ENCODE peak calls at places on chromosomes 13 and 19, in four cellular contexts. P, D, H and L are unnamed samples.

GRCh38 chr19:16118489-16119033 is 6.9 kb downstream of the RAB8A start:
- DNase-seq in D (no peak), P (no peak), H (peak; percentile 97), L (no peak)

GRCh38 chr19:35083678-35084077 is 31.9 kb upstream of the FXYD3 start:
- DNase-seq in D (no peak), P (no peak), H (no peak), L (no peak)

GRCh38 chr13:64579331-64579730 is 2650.8 kb downstream of the PCDH9 start:
- DNase-seq in P (no peak), H (no peak), D (no peak), L (no peak)

GRCh38 chr19:50432658-50433057 is at the start of gene MYBPC2:
- DNase-seq in D (no peak), P (no peak), H (no peak), L (no peak)

GRCh38 chr13:110973007-110973700 is 58.3 kb upstream of the ANKRD10 start:
- DNase-seq in D (no peak), P (no peak), H (no peak), L (no peak)

GRCh38 chr19:21482863-21483276 is 22.5 kb upstream of the ZNF429 start:
- DNase-seq in D (peak; percentile 29), H (no peak), P (peak; percentile 72), L (peak; percentile 6)

GRCh38 chr13:99959538-99960230 is 11.9 kb downstream of the ZIC5 start:
- DNase-seq in P (peak; percentile 43), D (no peak), H (no peak), L (no peak)

GRCh38 chr13:42740753-42741152 is 40.6 kb upstream of the FAM216B start:
- DNase-seq in H (no peak), P (no peak), D (no peak), L (no peak)

GRCh38 chr19:48619692-48620565 is 623 bp downstream of the SPHK2 start:
- DNase-seq in D (no peak), P (no peak), H (no peak), L (no peak)

GRCh38 chr19:54492568-54492967 is 10.1 kb upstream of the LAIR2 start:
- DNase-seq in P (no peak), H (no peak), D (no peak), L (no peak)

GRCh38 chr19:5827891-5828660 is 11.4 kb downstream of the FUT6 start:
- DNase-seq in D (peak; percentile 99), H (peak; percentile 38), P (peak; percentile 93), L (peak; percentile 89)

GRCh38 chr13:110715395-110716234 is 2.1 kb downstream of the ING1 start:
- DNase-seq in D (peak; percentile 91), H (peak; percentile 99), P (peak; percentile 97), L (peak; percentile 99)

GRCh38 chr19:17680235-17680722 is 7.9 kb downstream of the UNC13A start:
- DNase-seq in D (peak; percentile 87), H (peak; percentile 27), P (peak; percentile 47), L (no peak)

GRCh38 chr19:13859361-13859880 is 17.5 kb upstream of the NANOS3 start:
- DNase-seq in P (no peak), D (peak; percentile 46), H (no peak), L (no peak)

GRCh38 chr19:31350033-31350692 is 927 bp upstream of the TSHZ3 start:
- DNase-seq in P (no peak), H (no peak), D (no peak), L (no peak)

GRCh38 chr13:112870062-112870352 is 99.0 kb upstream of the MCF2L start:
- DNase-seq in P (no peak), H (no peak), D (no peak), L (no peak)

GRCh38 chr13:72141845-72142470 is 275.0 kb upstream of the DACH1 start:
- DNase-seq in H (no peak), P (no peak), D (no peak), L (no peak)

GRCh38 chr13:93476175-93476574 is 249.6 kb downstream of the GPC6 start:
- DNase-seq in D (no peak), H (no peak), P (no peak), L (peak; percentile 11)

GRCh38 chr19:7692417-7693088 is 9.4 kb downstream of the FCER2 start:
- DNase-seq in H (no peak), P (no peak), D (no peak), L (no peak)

GRCh38 chr19:44741258-44741731 is 7.2 kb upstream of the BCL3 start:
- DNase-seq in H (no peak), D (no peak), P (no peak), L (no peak)

GRCh38 chr13:20441879-20442278 is 83.8 kb downstream of the CRYL1 start:
- DNase-seq in H (no peak), D (no peak), P (no peak), L (no peak)

GRCh38 chr19:7994923-7995682 is 10.3 kb downstream of the ELAVL1 start:
- DNase-seq in D (no peak), H (no peak), P (no peak), L (no peak)

GRCh38 chr19:45451181-45451849 is 16.5 kb upstream of the FOSB start:
- DNase-seq in H (no peak), D (no peak), P (no peak), L (no peak)

GRCh38 chr13:112545866-112546265 is 42.1 kb downstream of the TUBGCP3 start:
- DNase-seq in P (no peak), D (no peak), H (no peak), L (no peak)

GRCh38 chr19:46489445-46490272 is 6.0 kb downstream of the PNMA8B start:
- DNase-seq in D (peak; percentile 51), H (no peak), P (peak; percentile 55), L (no peak)
- TF ChIP-seq CBFB in D (no peak), H (no peak), P (no peak), L (no peak)

DNA sequence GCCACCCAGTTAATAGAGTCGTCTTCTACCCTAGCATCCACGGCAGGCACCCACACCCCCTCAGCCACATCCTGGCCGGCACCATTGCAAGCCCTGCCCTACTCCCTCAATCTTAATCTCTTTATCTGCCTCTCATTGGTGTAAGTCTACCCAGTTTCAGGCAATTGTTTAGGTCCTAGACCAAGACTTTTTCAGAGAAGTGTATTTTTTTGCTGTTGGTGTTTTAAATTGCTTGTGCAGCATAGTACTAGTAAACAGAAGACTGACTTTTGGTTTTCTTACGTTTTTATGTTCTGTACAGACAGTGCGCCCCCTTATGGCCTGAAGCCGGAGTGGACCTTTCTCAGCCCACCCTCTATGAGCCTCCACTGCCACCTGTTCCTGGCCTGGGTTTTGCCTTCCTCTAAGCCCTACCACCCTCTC is 2.3 kb upstream of the LCP1 start:
- DNase-seq in P (peak; percentile 72), D (peak; percentile 56), H (no peak), L (peak; percentile 28)
- TF ChIP-seq CBFB in P (no peak), D (no peak), H (no peak), L (no peak)

GRCh38 chr19:10805758-10806247 is 30.2 kb downstream of the TMED1 start:
- DNase-seq in H (no peak), P (no peak), D (no peak), L (no peak)
- TF ChIP-seq CBFB in H (no peak), P (no peak), D (no peak), L (no peak)

DNA sequence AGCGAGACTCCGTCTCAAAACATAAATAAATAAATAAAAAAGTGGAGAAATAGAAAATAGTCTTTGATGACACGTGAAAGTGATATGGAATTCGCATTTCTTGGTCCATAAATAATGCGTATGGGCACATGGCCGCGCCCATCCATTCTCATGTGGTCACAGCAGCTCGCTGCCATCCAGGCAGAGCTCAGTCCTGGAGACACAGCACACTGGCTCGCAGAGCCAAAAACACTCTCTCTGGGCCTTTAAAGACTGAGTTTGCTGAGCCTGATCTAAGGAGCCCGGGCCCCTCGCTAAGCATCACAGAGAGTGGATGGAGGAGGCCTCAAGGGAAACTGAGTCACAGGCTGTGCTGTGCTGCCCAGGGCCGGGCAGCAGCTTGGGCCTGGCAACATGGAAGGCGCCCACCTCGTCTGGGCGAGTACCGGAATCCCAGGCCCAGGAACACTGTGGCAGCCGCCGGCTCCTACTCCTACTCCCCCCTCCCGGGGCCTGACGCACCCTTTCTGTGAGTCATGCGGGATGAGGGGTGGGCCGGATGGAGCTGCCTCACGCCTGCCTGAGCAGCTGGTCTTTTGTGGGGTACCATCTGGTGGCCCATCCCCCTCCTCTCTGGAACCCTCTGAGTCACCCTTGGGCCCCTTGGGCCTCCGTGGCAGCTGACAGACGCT is 28.9 kb upstream of the CACTIN start:
- DNase-seq in D (no peak), H (no peak), P (no peak), L (no peak)
- TF ChIP-seq CBFB in D (no peak), H (no peak), P (no peak), L (no peak)

DNA sequence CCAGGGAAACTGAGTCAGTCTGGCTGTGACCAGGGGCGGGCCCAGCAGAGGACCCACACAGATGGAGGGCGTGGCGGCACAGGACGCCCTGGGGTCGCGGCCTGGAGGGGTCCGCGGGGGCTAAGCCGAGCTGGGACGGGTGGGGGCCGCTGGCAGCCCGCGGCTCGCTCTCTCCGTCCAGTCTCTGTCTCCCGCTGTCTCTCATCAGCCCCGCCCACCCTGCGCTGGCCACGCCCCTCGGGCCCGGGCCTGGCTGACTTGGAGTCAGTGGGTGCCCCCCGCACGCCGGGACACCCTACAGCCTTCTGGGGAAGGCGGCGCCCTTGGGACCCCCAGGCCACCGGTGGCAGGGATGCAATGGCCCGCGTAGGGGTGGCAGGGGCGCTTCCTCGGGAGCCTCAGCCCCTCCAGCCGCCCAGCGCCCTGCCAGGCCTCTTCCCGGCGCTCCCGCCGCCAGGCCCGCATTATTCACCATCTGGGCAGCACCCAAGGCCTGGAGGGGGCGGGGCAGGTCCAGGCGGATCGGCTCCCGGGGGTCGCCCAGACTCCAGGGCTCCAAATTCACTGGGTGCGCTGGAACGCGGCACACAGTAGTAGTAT is at the start of gene TBXA2R:
- DNase-seq in D (peak; percentile 91), P (peak; percentile 77), H (no peak), L (no peak)
- TF ChIP-seq CBFB in D (no peak), P (no peak), H (no peak), L (no peak)

GRCh38 chr13:29428310-29428991 is 167.0 kb downstream of the SLC7A1 start:
- DNase-seq in D (peak; percentile 11), P (peak; percentile 65), H (no peak), L (no peak)
- TF ChIP-seq CBFB in D (no peak), P (no peak), H (no peak), L (no peak)